ENCODE peak calls at places on chromosomes 2 and 18, in seven cellular contexts. Q is HCT116, L is colonic mucosa, M is upper lobe of left lung, D is uterus, T is right atrium auricular region, H is pancreas. I is an unnamed sample.

GRCh38 chr18:66395671-66396218 is 208.1 kb downstream of the CDH19 start:
- DNase-seq in H (peak; percentile 40), T (no peak), Q (no peak), D (no peak), L (no peak), M (no peak), I (no peak)

GRCh38 chr2:31319391-31320175 is 85.6 kb downstream of the EHD3 start:
- DNase-seq in T (peak; percentile 61), L (peak; percentile 21), Q (no peak), M (peak; percentile 64), H (no peak), D (no peak), I (no peak)

GRCh38 chr2:171615071-171615470 is 72.2 kb upstream of the DYNC1I2 start:
- DNase-seq in H (no peak), M (no peak), L (no peak), D (no peak), Q (no peak), T (no peak), I (no peak)

GRCh38 chr2:191463790-191464189 is 214.1 kb upstream of the NABP1 start:
- DNase-seq in H (no peak), L (no peak), Q (no peak), M (no peak), D (no peak), T (no peak), I (no peak)

GRCh38 chr2:235756491-235756890 is 262.6 kb downstream of the AGAP1 start:
- DNase-seq in M (no peak), H (no peak), T (no peak), D (no peak), L (no peak), Q (no peak), I (no peak)

GRCh38 chr18:44996261-44996660 is 315.6 kb downstream of the SETBP1 start:
- DNase-seq in Q (no peak), D (no peak), H (no peak), L (no peak), T (no peak), M (no peak), I (peak; percentile 32)

GRCh38 chr2:212271583-212271982 is 267.0 kb downstream of the ERBB4 start:
- DNase-seq in L (no peak), M (no peak), Q (no peak), D (no peak), T (no peak), H (no peak), I (no peak)

GRCh38 chr2:226114436-226114835 is 685.2 kb downstream of the IRS1 start:
- DNase-seq in H (no peak), Q (peak; percentile 69), T (no peak), L (no peak), D (no peak), M (no peak), I (no peak)

GRCh38 chr18:8969639-8970378 is 132.7 kb upstream of the NDUFV2 start:
- DNase-seq in H (no peak), T (no peak), D (no peak), L (no peak), M (no peak), Q (no peak), I (no peak)

GRCh38 chr18:8965398-8965797 is 137.1 kb upstream of the NDUFV2 start:
- DNase-seq in T (no peak), D (no peak), L (no peak), H (no peak), M (no peak), Q (no peak), I (no peak)

GRCh38 chr18:8967573-8967972 is 134.9 kb upstream of the NDUFV2 start:
- DNase-seq in T (no peak), Q (no peak), H (no peak), L (no peak), D (no peak), M (no peak), I (no peak)

GRCh38 chr18:8963876-8964275 is 138.6 kb upstream of the NDUFV2 start:
- DNase-seq in Q (no peak), H (no peak), L (no peak), D (no peak), M (no peak), T (no peak), I (no peak)

DNA sequence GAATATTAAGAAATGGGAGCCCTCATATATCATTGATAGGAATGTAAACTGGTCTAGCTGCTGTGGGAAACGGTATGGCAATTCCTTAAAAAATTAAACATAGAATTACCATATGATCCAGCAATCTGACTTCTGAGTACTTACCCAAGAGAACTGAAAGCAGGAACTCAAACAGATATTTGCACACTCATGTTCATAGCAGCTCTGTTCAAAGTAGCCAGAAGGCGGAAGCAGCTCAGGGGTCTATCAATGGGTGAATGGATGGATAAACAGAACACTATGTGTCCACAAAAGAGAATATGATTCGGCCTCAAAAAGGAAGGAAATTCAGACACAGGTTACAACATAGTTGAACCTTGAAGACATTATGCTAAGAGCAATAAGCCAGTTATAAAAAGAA is 135.7 kb upstream of the NDUFV2 start:
- DNase-seq in H (no peak), L (no peak), M (no peak), D (no peak), Q (no peak), T (no peak), I (no peak)
- H3K4me3 ChIP-seq in H (no peak overlapping the region), L (no peak overlapping the region), M (no peak overlapping the region), D (no peak overlapping the region), Q (no peak overlapping the region), T (no peak overlapping the region), I (no peak overlapping the region)

DNA sequence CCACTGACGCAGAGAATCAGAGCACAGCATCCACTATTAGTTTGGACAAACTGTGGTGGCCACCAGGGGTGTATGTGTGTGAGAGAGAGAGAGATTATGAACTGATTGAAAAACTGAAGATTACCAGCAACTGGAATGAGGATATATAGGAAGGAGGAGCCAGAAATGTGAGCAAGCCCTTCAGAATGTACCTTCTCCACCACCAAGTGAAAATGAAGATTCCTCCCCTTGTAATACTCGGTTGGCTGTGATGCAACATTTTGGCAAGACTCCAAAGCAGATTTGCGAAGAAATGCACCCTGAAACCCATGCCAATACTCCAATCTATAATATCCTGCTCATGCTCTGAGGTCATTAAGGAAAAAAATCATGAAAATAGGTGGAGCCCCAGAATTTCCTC is 121.2 kb upstream of the SLC35G4 start:
- DNase-seq in H (no peak), M (no peak), L (no peak), Q (no peak), D (no peak), T (no peak), I (no peak)
- H3K27me3 ChIP-seq in H (no peaks in the 10 kb centered on the region), M (no peaks in the 10 kb centered on the region), L (no peaks in the 10 kb centered on the region), Q (peaks cover 8% of the 10 kb centered on the region), D (no peaks in the 10 kb centered on the region), T (no peaks in the 10 kb centered on the region), I (peaks cover 1% of the 10 kb centered on the region)

GRCh38 chr2:20351555-20352229 is 1.0 kb upstream of the PUM2 start:
- DNase-seq in H (no peak), L (peak; percentile 53), M (peak; percentile 36), D (no peak), Q (no peak), T (no peak), I (no peak)

GRCh38 chr2:20349457-20350034 is 1.1 kb downstream of the PUM2 start:
- DNase-seq in Q (no peak), T (no peak), L (no peak), D (no peak), H (no peak), M (no peak), I (no peak)

GRCh38 chr2:20352230-20353216 is 1.9 kb upstream of the PUM2 start:
- DNase-seq in D (no peak), M (no peak), L (no peak), H (no peak), T (no peak), Q (no peak), I (no peak)

GRCh38 chr2:20350105-20350712 is 435 bp downstream of the PUM2 start:
- DNase-seq in M (peak; percentile 46), H (peak; percentile 83), Q (no peak), L (peak; percentile 59), D (peak; percentile 60), T (no peak), I (peak; percentile 81)

DNA sequence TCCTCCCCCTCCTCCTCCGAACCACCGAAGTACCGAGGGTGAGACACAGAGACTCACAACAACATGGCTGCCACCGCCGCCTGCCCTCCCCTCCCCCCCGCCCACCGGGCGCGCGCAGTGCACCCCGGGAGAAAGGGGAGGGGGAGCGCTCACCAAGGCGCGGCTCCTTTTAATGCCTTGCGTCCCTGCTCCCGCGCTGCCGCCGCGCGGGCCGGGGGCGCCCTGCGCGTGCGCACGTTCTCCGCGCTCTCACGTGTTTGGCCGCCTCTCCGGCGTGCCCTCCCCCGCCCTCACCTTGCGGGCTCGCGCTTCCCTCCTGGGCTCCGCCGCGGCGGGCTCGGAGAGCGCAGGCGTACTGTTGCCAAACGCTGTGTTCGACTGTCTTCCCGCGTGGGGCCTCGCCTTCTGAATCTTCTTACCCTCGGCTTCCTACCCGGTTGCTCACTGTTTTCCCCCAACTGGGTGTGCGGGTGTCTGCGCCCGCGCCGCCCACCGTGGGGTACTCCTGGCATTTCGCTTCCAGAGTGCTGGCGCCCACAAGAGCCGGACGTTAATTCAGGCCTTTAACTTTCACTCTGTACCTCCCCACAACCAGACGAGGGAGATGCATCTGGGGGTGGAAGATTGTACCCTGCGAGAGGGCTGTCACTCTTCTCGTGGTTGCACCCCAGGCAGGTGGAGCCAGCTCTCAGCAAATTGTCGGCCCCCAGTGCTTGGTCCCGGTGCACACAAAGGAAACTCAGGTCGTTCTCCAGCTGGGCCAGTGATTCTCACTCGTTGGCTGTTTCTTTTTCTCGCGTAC is at the start of gene PUM2:
- DNase-seq in L (peak; percentile 94), H (peak; percentile 97), Q (peak; percentile 93), T (peak; percentile 92), D (peak; percentile 94), M (peak; percentile 95), I (peak; percentile 100)
- TF ChIP-seq CTCF in L (no peak), H (no peak), Q (no peak), T (no peak), D (peak; percentile 44), M (peak; percentile 12), I (no peak)

GRCh38 chr2:27714053-27714452 is 50.4 kb downstream of the SLC4A1AP start:
- DNase-seq in Q (no peak), L (no peak), H (no peak), M (no peak), D (no peak), T (no peak), I (no peak)

GRCh38 chr2:27716301-27717069 is 52.8 kb downstream of the SLC4A1AP start:
- DNase-seq in D (no peak), H (no peak), L (no peak), T (peak; percentile 53), Q (no peak), M (no peak), I (no peak)

GRCh38 chr2:27714851-27715291 is 51.2 kb downstream of the SLC4A1AP start:
- DNase-seq in D (no peak), Q (no peak), H (no peak), T (peak; percentile 50), L (no peak), M (no peak), I (no peak)

GRCh38 chr2:27717070-27717453 is 53.4 kb downstream of the SLC4A1AP start:
- DNase-seq in H (no peak), Q (no peak), L (no peak), T (peak; percentile 62), M (no peak), D (peak; percentile 60), I (no peak)

DNA sequence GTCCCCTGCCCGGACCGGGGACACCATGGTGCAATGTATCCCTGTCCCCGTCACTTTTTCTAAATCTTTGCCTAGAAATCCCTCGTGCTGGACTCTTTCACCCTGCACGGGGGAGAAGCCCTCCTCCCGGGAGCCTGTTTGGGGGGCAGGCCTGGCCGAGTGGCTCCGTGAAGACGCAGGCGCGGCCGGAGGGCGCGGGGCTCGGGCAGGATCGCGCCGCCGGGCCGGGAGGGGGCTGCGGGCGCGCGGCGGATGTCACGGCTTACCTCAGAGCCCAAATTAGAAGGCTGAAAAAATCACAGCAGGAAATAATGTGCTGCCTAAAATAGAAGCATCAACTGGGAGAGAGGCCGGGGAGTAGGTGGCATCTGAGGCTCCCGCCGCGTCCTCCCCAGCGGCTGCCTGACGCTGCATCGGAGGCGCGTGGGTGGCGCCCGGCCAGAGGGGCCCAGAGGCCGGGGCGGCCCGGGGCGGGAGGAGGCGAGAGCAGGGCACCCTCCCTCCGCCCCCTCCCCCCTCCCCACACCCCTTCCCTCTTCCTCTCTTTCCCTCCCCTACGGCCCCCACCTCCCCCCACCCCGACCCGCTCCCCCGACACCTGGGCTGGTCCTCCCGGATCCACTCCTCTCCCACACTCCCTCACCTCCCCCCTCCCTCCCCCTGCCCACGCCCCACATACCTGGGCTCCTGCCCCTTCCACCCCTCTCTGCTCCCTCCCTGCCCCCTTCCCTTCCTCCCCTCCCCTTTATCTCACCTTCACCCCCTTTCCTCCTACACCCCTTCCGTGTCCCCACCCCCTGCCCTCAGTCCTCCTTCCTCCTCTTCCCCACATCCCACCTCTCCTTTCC is 51.9 kb downstream of the SLC4A1AP start:
- DNase-seq in Q (no peak), D (peak; percentile 69), L (no peak), T (peak; percentile 69), H (no peak), M (no peak), I (peak; percentile 37)
- H3K4me3 ChIP-seq in Q (peak overlapping the region; percentile 58), D (peak overlapping the region; percentile 53), L (peak overlapping the region; percentile 30), T (peak overlapping the region; percentile 40), H (peak overlapping the region; percentile 26), M (peak overlapping the region; percentile 52), I (peak overlapping the region; percentile 31)